ENCODE peak calls at places on chromosome 13, in eight cellular contexts. Q is right cardiac atrium, N is aorta, Z is heart right ventricle, D is spleen, T is heart left ventricle, E is endodermal cell, S is tibial artery. V is an unnamed sample.

GRCh38 chr13:25172303-25172630 is 179 bp upstream of the AMER2 start:
- DNase-seq in N (no peak), E (no peak), Z (no peak), D (no peak), S (no peak), T (no peak), Q (no peak), V (no peak)

GRCh38 chr13:98466634-98467236 is 110.2 kb downstream of the STK24 start:
- DNase-seq in E (peak; percentile 94), S (peak; percentile 69), D (no peak), Z (peak; percentile 47), N (no peak), T (no peak), Q (peak; percentile 81), V (no peak)

GRCh38 chr13:49938274-49938673 is 2.1 kb upstream of the SPRYD7 start:
- DNase-seq in S (no peak), E (no peak), N (no peak), Z (no peak), T (no peak), D (no peak), Q (no peak), V (no peak)

GRCh38 chr13:37348916-37349653 is 243.6 kb upstream of the CSNK1A1L start:
- DNase-seq in Q (no peak), T (no peak), E (no peak), S (no peak), N (no peak), D (no peak), Z (no peak), V (no peak)

GRCh38 chr13:34657716-34658115 is 284.4 kb upstream of the NBEA start:
- DNase-seq in S (no peak), D (no peak), T (no peak), N (no peak), Q (no peak), E (no peak), Z (no peak), V (no peak)

GRCh38 chr13:44075113-44075512 is 195.4 kb downstream of the LACC1 start:
- DNase-seq in D (no peak), S (no peak), E (no peak), N (no peak), T (no peak), Z (no peak), Q (no peak), V (no peak)

GRCh38 chr13:99969368-99969933 is 2.1 kb downstream of the ZIC5 start:
- DNase-seq in E (no peak), Q (no peak), Z (no peak), D (no peak), N (no peak), S (no peak), T (no peak), V (no peak)

GRCh38 chr13:21849323-21849722 is 178.4 kb downstream of the FGF9 start:
- DNase-seq in N (no peak), T (no peak), D (no peak), E (peak; percentile 52), Q (no peak), Z (no peak), S (no peak), V (no peak)

GRCh38 chr13:103815619-103816018 is 749.4 kb upstream of the SLC10A2 start:
- DNase-seq in E (no peak), S (no peak), Z (no peak), Q (no peak), T (no peak), D (no peak), N (no peak), V (no peak)

GRCh38 chr13:74929436-74929835 is 552.5 kb downstream of the TBC1D4 start:
- DNase-seq in N (no peak), T (no peak), D (no peak), E (no peak), Z (no peak), Q (no peak), S (no peak), V (no peak)

GRCh38 chr13:57644106-57644505 is 12.6 kb downstream of the PCDH17 start:
- DNase-seq in S (no peak), T (no peak), Q (no peak), N (no peak), Z (no peak), D (no peak), E (no peak), V (no peak)

GRCh38 chr13:98888222-98888889 is 89.5 kb downstream of the DOCK9 start:
- DNase-seq in Q (no peak), T (no peak), N (no peak), D (no peak), E (no peak), S (no peak), Z (no peak), V (no peak)

GRCh38 chr13:98004107-98004506 is 50.6 kb downstream of the IPO5 start:
- DNase-seq in Z (no peak), E (no peak), N (no peak), D (no peak), S (no peak), T (no peak), Q (no peak), V (no peak)

GRCh38 chr13:112752711-112753541 is 63.1 kb downstream of the ATP11A start:
- DNase-seq in Z (no peak), D (peak; percentile 68), N (no peak), T (no peak), Q (no peak), S (no peak), E (no peak), V (no peak)

GRCh38 chr13:42926555-42926954 is 65.5 kb downstream of the EPSTI1 start:
- DNase-seq in D (no peak), Q (no peak), E (no peak), N (no peak), Z (no peak), S (no peak), T (no peak), V (no peak)

GRCh38 chr13:99256283-99256682 is 1.9 kb downstream of the GPR18 start:
- DNase-seq in D (no peak), S (no peak), N (no peak), Q (no peak), Z (no peak), T (no peak), E (no peak), V (no peak)

GRCh38 chr13:87538366-87539052 is 132.7 kb upstream of the SLITRK5 start:
- DNase-seq in S (no peak), Q (no peak), N (no peak), Z (no peak), E (no peak), T (no peak), D (no peak), V (no peak)

GRCh38 chr13:20702530-20702929 is 969 bp upstream of the IL17D start:
- DNase-seq in D (no peak), Z (no peak), Q (no peak), S (no peak), E (no peak), N (no peak), T (no peak), V (no peak)

GRCh38 chr13:44388427-44388826 is 14.8 kb downstream of the SERP2 start:
- DNase-seq in N (no peak), S (no peak), Q (peak; percentile 61), E (peak; percentile 84), Z (no peak), T (peak; percentile 63), D (no peak), V (peak; percentile 32)

GRCh38 chr13:39419068-39419467 is 183.9 kb downstream of the LHFPL6 start:
- DNase-seq in T (no peak), D (no peak), Z (no peak), N (no peak), E (no peak), Q (no peak), S (no peak), V (no peak)

GRCh38 chr13:39418424-39418823 is 184.6 kb downstream of the LHFPL6 start:
- DNase-seq in D (no peak), S (no peak), E (no peak), N (no peak), Q (no peak), Z (no peak), T (no peak), V (no peak)

GRCh38 chr13:39419866-39420265 is 183.1 kb downstream of the LHFPL6 start:
- DNase-seq in D (no peak), S (no peak), Z (no peak), Q (no peak), N (no peak), T (no peak), E (no peak), V (no peak)

GRCh38 chr13:39417131-39417530 is 185.9 kb downstream of the LHFPL6 start:
- DNase-seq in D (no peak), N (no peak), Z (no peak), T (peak; percentile 37), E (peak; percentile 77), S (no peak), Q (peak; percentile 46), V (no peak)

GRCh38 chr13:39417643-39418042 is 185.3 kb downstream of the LHFPL6 start:
- DNase-seq in T (no peak), Z (no peak), Q (peak; percentile 52), S (no peak), N (no peak), E (peak; percentile 85), D (no peak), V (no peak)
- H3K4me3 ChIP-seq in T (no peak overlapping the region), Z (no peak overlapping the region), Q (peak overlapping the region; percentile 25), S (peak overlapping the region; percentile 33), N (no peak overlapping the region), E (peak overlapping the region; percentile 58), D (no peak overlapping the region), V (peak overlapping the region; percentile 36)

DNA sequence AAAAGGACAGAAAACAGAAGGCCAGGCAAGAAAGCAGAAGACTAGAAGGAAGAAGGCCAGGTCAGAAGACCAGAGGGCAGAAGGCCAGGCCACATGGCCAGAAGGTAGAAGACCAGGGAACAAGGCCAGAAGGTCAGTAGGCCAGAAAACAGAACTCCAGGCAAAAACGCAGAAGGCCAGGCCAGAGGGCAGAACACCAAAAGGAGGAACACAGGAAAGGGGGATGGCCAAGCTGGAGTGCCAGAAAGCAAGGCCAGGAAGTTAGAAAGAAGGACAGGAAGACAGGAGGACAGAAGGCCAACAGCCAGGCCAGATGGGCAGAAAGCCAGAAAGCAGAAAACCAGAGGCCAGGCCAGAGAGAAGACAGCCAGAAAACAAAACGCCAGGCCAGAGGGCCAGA is 185.4 kb downstream of the TUBA3C start:
- DNase-seq in T (no peak), N (no peak), Z (no peak), E (no peak), Q (peak; percentile 41), D (no peak), S (no peak), V (no peak)
- H3K9me3 ChIP-seq in T (peaks cover 10% of the 10 kb centered on the region), N (peaks cover 8% of the 10 kb centered on the region), Z (peaks cover 34% of the 10 kb centered on the region), E (peaks cover 77% of the 10 kb centered on the region), Q (no peaks in the 10 kb centered on the region), D (no peaks in the 10 kb centered on the region), S (no peaks in the 10 kb centered on the region), V (peaks cover 54% of the 10 kb centered on the region)

GRCh38 chr13:48874165-48874564 is 101.5 kb upstream of the FNDC3A start:
- DNase-seq in Z (no peak), S (no peak), D (no peak), E (peak; percentile 56), Q (peak; percentile 29), T (peak; percentile 65), N (no peak), V (no peak)
- H3K4me3 ChIP-seq in Z (no peak overlapping the region), S (no peak overlapping the region), D (no peak overlapping the region), E (peak overlapping the region; percentile 59), Q (no peak overlapping the region), T (no peak overlapping the region), N (no peak overlapping the region), V (no peak overlapping the region)

GRCh38 chr13:54033323-54033861 is 1004.8 kb downstream of the OLFM4 start:
- DNase-seq in S (no peak), N (no peak), E (no peak), D (peak; percentile 49), T (no peak), Z (no peak), Q (no peak), V (no peak)
- H3K9me3 ChIP-seq in S (no peaks in the 10 kb centered on the region), N (no peaks in the 10 kb centered on the region), E (peaks cover 23% of the 10 kb centered on the region), D (peaks cover 6% of the 10 kb centered on the region), T (no peaks in the 10 kb centered on the region), Z (peaks cover 7% of the 10 kb centered on the region), Q (no peaks in the 10 kb centered on the region), V (peaks cover 27% of the 10 kb centered on the region)

GRCh38 chr13:46795321-46795720 is 1.6 kb downstream of the ESD start:
- DNase-seq in N (no peak), E (no peak), Q (no peak), S (no peak), Z (no peak), T (no peak), D (no peak), V (no peak)
- H3K4me3 ChIP-seq in N (no peak overlapping the region), E (no peak overlapping the region), Q (no peak overlapping the region), S (peak overlapping the region; percentile 80), Z (no peak overlapping the region), T (no peak overlapping the region), D (no peak overlapping the region), V (peak overlapping the region; percentile 90)